ENCODE peak calls at places on chromosomes 13 and 19, in eight cellular contexts. R is fibroblast of the aortic adventitia, F is AG04450, J is psoas muscle, H is lower lobe of right lung, M is neural crest cell, T is astrocyte of the cerebellum, X is AG09319. G is an unnamed sample.

GRCh38 chr13:84983321-84983720 is 815.9 kb downstream of the SLITRK6 start:
- DNase-seq in R (no peak), F (no peak), J (no peak), H (no peak), M (no peak), T (no peak), X (no peak), G (no peak)

GRCh38 chr19:6997679-6998445 is 23.4 kb downstream of the MBD3L2B start:
- DNase-seq in R (no peak), F (no peak), J (no peak), H (no peak), M (no peak), T (no peak), X (no peak), G (no peak)

GRCh38 chr13:20461481-20461859 is 64.2 kb downstream of the CRYL1 start:
- DNase-seq in R (peak), F (no peak), J (no peak), H (no peak), M (no peak), T (peak), X (no peak), G (no peak)

GRCh38 chr19:55206664-55207500 is 2.4 kb downstream of the PTPRH start:
- DNase-seq in R (peak), F (peak), J (peak), H (peak), M (peak), T (peak), X (peak), G (peak)

GRCh38 chr13:51534075-51534817 is 50.0 kb upstream of the WDFY2 start:
- DNase-seq in R (no peak), F (no peak), J (peak), H (peak), M (no peak), T (no peak), X (no peak), G (no peak)

GRCh38 chr13:114035583-114036501 is 62.0 kb upstream of the C13orf46 start:
- DNase-seq in R (peak), F (no peak), J (no peak), H (no peak), M (no peak), T (no peak), X (no peak), G (no peak)

GRCh38 chr13:109479991-109480696 is 306.2 kb downstream of the IRS2 start:
- DNase-seq in R (peak), F (no peak), J (no peak), H (no peak), M (no peak), T (no peak), X (no peak), G (no peak)

GRCh38 chr19:4877753-4878490 is 10.5 kb upstream of the PLIN3 start:
- DNase-seq in R (no peak), F (no peak), J (peak), H (no peak), M (no peak), T (no peak), X (no peak), G (no peak)

DNA sequence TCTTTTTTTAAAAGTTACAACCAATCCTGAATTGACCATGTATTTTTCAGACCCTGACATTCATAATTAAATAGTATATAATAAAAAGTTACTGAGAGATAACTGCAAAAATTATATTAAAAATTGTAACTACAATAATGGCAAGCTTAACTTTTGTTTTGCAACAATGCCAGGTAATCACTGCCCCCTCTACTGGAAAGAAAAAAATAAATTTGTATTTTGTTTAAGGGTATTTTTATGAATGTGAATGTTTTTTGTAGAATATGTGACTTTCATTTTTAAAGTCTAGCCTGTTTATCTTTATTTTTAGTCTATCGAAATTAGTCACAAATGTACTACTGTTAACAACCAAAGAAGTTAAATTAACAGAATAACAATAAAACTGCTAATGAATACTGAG is 21.7 kb downstream of the MRPS31 start:
- DNase-seq in R (peak), F (no peak), J (no peak), H (no peak), M (no peak), T (no peak), X (no peak), G (no peak)
- TF ChIP-seq CTCF in R (peak), F (peak), J (no peak), H (no peak), M (peak), T (no peak), X (no peak), G (no peak)

GRCh38 chr19:15028490-15028889 is 20.8 kb upstream of the CASP14 start:
- DNase-seq in R (no peak), F (no peak), J (no peak), H (no peak), M (no peak), T (no peak), X (no peak), G (no peak)

GRCh38 chr19:15021286-15022007 is 27.8 kb upstream of the CASP14 start:
- DNase-seq in R (no peak), F (no peak), J (no peak), H (no peak), M (no peak), T (no peak), X (no peak), G (no peak)

GRCh38 chr19:15022752-15023151 is 26.5 kb upstream of the CASP14 start:
- DNase-seq in R (no peak), F (no peak), J (no peak), H (no peak), M (no peak), T (no peak), X (no peak), G (no peak)

DNA sequence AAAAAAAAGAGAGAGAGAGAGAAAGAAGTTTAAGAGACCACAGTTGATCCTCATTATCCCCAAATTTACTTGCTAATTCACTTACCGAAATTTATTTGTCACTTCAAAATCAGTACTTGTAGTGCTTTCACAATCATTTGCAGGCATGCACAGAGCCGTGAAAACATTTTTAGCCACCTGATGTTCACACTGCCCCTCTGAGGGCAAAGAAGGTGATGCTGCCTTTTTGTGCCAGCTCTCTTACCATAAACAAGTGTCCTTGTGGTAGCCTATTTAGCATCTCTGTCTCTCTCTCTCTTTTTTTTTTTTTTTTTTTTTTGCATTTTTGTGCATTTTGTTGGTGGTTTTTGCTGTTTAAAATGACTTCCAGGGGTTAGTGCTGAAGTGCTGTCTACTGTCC is 24.0 kb upstream of the CASP14 start:
- DNase-seq in R (no peak), F (no peak), J (no peak), H (no peak), M (no peak), T (no peak), X (no peak), G (no peak)
- TF ChIP-seq CTCF in R (no peak), F (no peak), J (no peak), H (no peak), M (peak), T (no peak), X (no peak), G (no peak)

GRCh38 chr19:5967571-5967970 is 10.4 kb downstream of the RANBP3 start:
- DNase-seq in R (no peak), F (no peak), J (no peak), H (peak), M (no peak), T (no peak), X (no peak), G (no peak)
- TF ChIP-seq CTCF in R (no peak), F (no peak), J (no peak), H (no peak), M (no peak), T (no peak), X (no peak), G (no peak)

GRCh38 chr13:34076943-34077703 is 259.2 kb downstream of the RFC3 start:
- DNase-seq in R (peak), F (no peak), J (no peak), H (no peak), M (no peak), T (peak), X (peak), G (peak)
- TF ChIP-seq CTCF in R (peak), F (peak), J (peak), H (peak), M (peak), T (peak), X (peak), G (peak)

GRCh38 chr19:13839193-13839937 is 37.6 kb upstream of the NANOS3 start:
- DNase-seq in R (peak), F (no peak), J (peak), H (peak), M (no peak), T (no peak), X (no peak), G (no peak)
- TF ChIP-seq CTCF in R (no peak), F (no peak), J (peak), H (peak), M (no peak), T (no peak), X (no peak), G (no peak)